ENCODE peak calls at places on chromosomes 2 and 18, in nine cellular contexts. L, Q, X, P, J, A, U, G and B are unnamed samples.

GRCh38 chr2:10499911-10500521 is 51.9 kb upstream of the ODC1 start:
- DNase-seq in L (no peak), Q (no peak), X (no peak), P (no peak), J (no peak), A (no peak), U (no peak), G (no peak), B (no peak)

GRCh38 chr2:109663721-109664120 is 49.6 kb downstream of the SOWAHC start:
- DNase-seq in L (peak), Q (no peak), X (peak), P (peak), J (peak), A (no peak), U (no peak), G (peak), B (peak)

GRCh38 chr2:96762529-96763253 is 2.0 kb downstream of the CNNM4 start:
- DNase-seq in L (no peak), Q (no peak), X (no peak), P (no peak), J (peak), A (no peak), U (no peak), G (peak), B (no peak)

GRCh38 chr18:39806519-39806918 is 2148.5 kb upstream of the PIK3C3 start:
- DNase-seq in L (peak), Q (no peak), X (peak), P (no peak), J (peak), A (no peak), U (peak), G (peak), B (no peak)

GRCh38 chr2:150255528-150255927 is 231.9 kb downstream of the RND3 start:
- DNase-seq in L (peak), Q (no peak), X (no peak), P (peak), J (peak), A (no peak), U (no peak), G (peak), B (no peak)

GRCh38 chr2:75516378-75517122 is 44.2 kb downstream of the EVA1A start:
- DNase-seq in L (no peak), Q (no peak), X (no peak), P (no peak), J (peak), A (no peak), U (peak), G (peak), B (no peak)

GRCh38 chr2:174611851-174612250 is 14.2 kb upstream of the WIPF1 start:
- DNase-seq in L (no peak), Q (no peak), X (no peak), P (no peak), J (no peak), A (no peak), U (no peak), G (no peak), B (no peak)

GRCh38 chr2:195477248-195477995 is 179.6 kb upstream of the SLC39A10 start:
- DNase-seq in L (peak), Q (no peak), X (peak), P (peak), J (peak), A (no peak), U (no peak), G (peak), B (peak)

DNA sequence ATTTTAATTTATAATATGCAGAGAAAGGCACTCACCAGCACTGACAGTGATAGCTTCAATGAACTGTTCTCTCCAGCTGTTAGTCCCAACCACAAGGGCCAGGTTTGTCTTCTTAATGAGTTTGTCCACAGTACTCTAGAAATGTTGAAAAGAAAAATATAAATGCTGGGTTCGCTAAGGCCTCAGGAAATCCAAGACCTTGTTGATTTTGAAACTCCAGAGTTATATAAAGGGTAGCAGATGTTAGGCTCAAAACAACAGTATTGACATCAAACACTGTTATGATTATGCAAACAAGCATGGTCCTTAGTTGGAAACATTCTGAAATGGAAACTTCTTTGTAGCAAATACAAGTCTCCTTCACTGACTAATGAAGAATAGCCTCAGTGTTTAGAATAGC is 291.2 kb downstream of the SLC8A1 start:
- DNase-seq in L (no peak), Q (no peak), X (no peak), P (peak), J (no peak), A (no peak), U (no peak), G (no peak), B (peak)
- TF ChIP-seq CTCF in L (no peak), Q (no peak), X (no peak), P (no peak), J (no peak), A (no peak), U (no peak), G (no peak), B (no peak)

GRCh38 chr2:41413813-41414485 is 633.9 kb upstream of the PKDCC start:
- DNase-seq in L (peak), Q (no peak), X (no peak), P (no peak), J (no peak), A (no peak), U (no peak), G (no peak), B (no peak)

GRCh38 chr2:41409328-41409727 is 638.5 kb upstream of the PKDCC start:
- DNase-seq in L (no peak), Q (no peak), X (no peak), P (no peak), J (no peak), A (no peak), U (no peak), G (no peak), B (no peak)

GRCh38 chr2:41410011-41410410 is 637.8 kb upstream of the PKDCC start:
- DNase-seq in L (no peak), Q (no peak), X (no peak), P (no peak), J (peak), A (peak), U (no peak), G (no peak), B (no peak)

GRCh38 chr2:41420219-41420618 is 627.6 kb upstream of the PKDCC start:
- DNase-seq in L (no peak), Q (no peak), X (no peak), P (no peak), J (no peak), A (no peak), U (no peak), G (no peak), B (no peak)

DNA sequence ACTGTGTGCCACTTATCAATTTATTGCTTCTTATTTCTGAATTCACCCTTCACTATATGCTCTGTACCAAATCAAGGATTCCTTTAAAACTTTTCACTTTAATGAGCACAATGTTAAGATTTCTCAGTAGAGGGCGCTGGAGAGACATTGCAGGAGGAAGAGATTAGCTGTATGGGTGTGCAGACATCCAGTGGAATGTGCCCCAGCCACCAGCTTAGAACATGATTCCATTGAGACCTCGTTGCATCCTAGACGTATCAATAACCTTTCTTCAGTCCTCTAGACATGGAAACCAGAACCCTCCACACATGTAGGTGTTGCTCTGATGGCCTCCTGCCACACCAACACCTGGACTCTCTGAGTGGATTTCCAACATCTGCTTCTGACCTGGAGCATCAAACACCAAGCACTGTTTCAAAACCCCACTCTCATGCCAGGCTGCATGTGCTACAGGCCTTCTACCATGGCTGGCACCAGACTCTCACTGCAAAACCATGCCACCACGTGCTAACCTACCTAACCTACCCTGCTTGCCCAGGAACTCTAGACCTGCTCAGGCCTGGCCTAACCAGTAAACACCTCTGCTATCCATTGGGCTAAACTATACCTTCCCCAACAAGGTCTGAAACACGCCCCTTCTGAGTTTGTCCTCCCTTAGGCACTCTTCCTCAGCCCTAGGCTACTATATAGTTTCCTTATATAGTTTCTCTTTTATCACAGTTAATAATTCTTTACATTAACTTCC is 633.2 kb upstream of the PKDCC start:
- DNase-seq in L (peak), Q (no peak), X (peak), P (no peak), J (peak), A (peak), U (peak), G (peak), B (no peak)
- TF ChIP-seq CTCF in L (peak), Q (peak), X (peak), P (peak), J (peak), A (peak), U (peak), G (peak), B (no peak)

GRCh38 chr2:111667542-111668273 is 216.3 kb downstream of the ANAPC1 start:
- DNase-seq in L (peak), Q (no peak), X (no peak), P (peak), J (peak), A (peak), U (peak), G (peak), B (peak)
- TF ChIP-seq CTCF in L (peak), Q (no peak), X (peak), P (peak), J (peak), A (no peak), U (peak), G (peak), B (peak)

GRCh38 chr2:37340637-37341036 is 3.8 kb upstream of the QPCT start:
- DNase-seq in L (no peak), Q (no peak), X (no peak), P (no peak), J (no peak), A (no peak), U (no peak), G (no peak), B (no peak)

GRCh38 chr2:37342636-37343211 is 1.7 kb upstream of the QPCT start:
- DNase-seq in L (peak), Q (no peak), X (no peak), P (no peak), J (no peak), A (no peak), U (no peak), G (no peak), B (no peak)

GRCh38 chr2:37348155-37348554 is 3.7 kb downstream of the QPCT start:
- DNase-seq in L (no peak), Q (no peak), X (no peak), P (no peak), J (no peak), A (no peak), U (no peak), G (no peak), B (no peak)

GRCh38 chr2:37344453-37345361 is at the start of gene QPCT:
- DNase-seq in L (peak), Q (no peak), X (no peak), P (peak), J (no peak), A (peak), U (no peak), G (peak), B (no peak)

GRCh38 chr2:37343537-37344434 is 644 bp upstream of the QPCT start:
- DNase-seq in L (peak), Q (no peak), X (no peak), P (peak), J (no peak), A (peak), U (peak), G (peak), B (no peak)
- TF ChIP-seq CTCF in L (peak), Q (peak), X (peak), P (peak), J (peak), A (no peak), U (peak), G (peak), B (peak)

GRCh38 chr2:17918789-17919188 is 40.3 kb downstream of the KCNS3 start:
- DNase-seq in L (no peak), Q (no peak), X (no peak), P (peak), J (no peak), A (no peak), U (peak), G (peak), B (no peak)
- TF ChIP-seq CTCF in L (no peak), Q (peak), X (no peak), P (peak), J (peak), A (no peak), U (peak), G (peak), B (no peak)

GRCh38 chr2:229431331-229431954 is 160.4 kb upstream of the PID1 start:
- DNase-seq in L (peak), Q (no peak), X (no peak), P (peak), J (peak), A (no peak), U (peak), G (peak), B (no peak)
- TF ChIP-seq CTCF in L (peak), Q (peak), X (peak), P (peak), J (peak), A (peak), U (peak), G (peak), B (peak)